ENCODE peak calls at places on chromosomes 13 and 19, in nine cellular contexts. X is ascending aorta, M is AG04450, Z is B cell, H is choroid plexus epithelial cell, K is tibial artery, F is upper lobe of right lung, U is heart right ventricle, V is bronchial epithelial cell. T is an unnamed sample.

GRCh38 chr13:46307554-46307953 is 79.5 kb downstream of the RUBCNL start:
- DNase-seq in X (no peak), M (no peak), Z (no peak), H (no peak), K (no peak), F (no peak), U (no peak), V (no peak), T (no peak)

GRCh38 chr13:85068231-85068630 is 731.0 kb downstream of the SLITRK6 start:
- DNase-seq in X (no peak), M (no peak), Z (no peak), H (no peak), K (no peak), F (no peak), U (no peak), V (no peak), T (no peak)

GRCh38 chr19:14544977-14545715 is 15.8 kb downstream of the TECR start:
- DNase-seq in X (no peak), M (no peak), Z (no peak), H (peak; percentile 46), K (no peak), F (peak; percentile 74), U (peak; percentile 79), V (no peak), T (no peak)

GRCh38 chr13:60584976-60585375 is 188.0 kb downstream of the TDRD3 start:
- DNase-seq in X (no peak), M (no peak), Z (no peak), H (peak; percentile 67), K (peak; percentile 28), F (no peak), U (peak; percentile 11), V (no peak), T (no peak)

GRCh38 chr19:41866284-41866683 is 6.2 kb downstream of the RPS19 start:
- DNase-seq in X (no peak), M (no peak), Z (no peak), H (no peak), K (no peak), F (no peak), U (no peak), V (no peak), T (no peak)

GRCh38 chr13:75423383-75423782 is 58.6 kb downstream of the TBC1D4 start:
- DNase-seq in X (no peak), M (no peak), Z (no peak), H (no peak), K (no peak), F (no peak), U (no peak), V (no peak), T (no peak)

GRCh38 chr13:73072501-73072900 is 13.7 kb downstream of the KLF5 start:
- DNase-seq in X (no peak), M (no peak), Z (no peak), H (peak; percentile 21), K (no peak), F (no peak), U (no peak), V (no peak), T (no peak)

GRCh38 chr13:82717249-82717648 is 1165.0 kb downstream of the SLITRK1 start:
- DNase-seq in X (no peak), M (no peak), Z (no peak), H (peak; percentile 73), K (no peak), F (no peak), U (no peak), V (peak; percentile 84), T (no peak)

GRCh38 chr19:23783634-23784033 is 24.9 kb upstream of the ZNF681 start:
- DNase-seq in X (no peak), M (no peak), Z (no peak), H (no peak), K (no peak), F (no peak), U (no peak), V (no peak), T (no peak)

GRCh38 chr13:84192125-84192524 is 309.9 kb upstream of the SLITRK1 start:
- DNase-seq in X (no peak), M (peak; percentile 67), Z (no peak), H (peak; percentile 90), K (no peak), F (no peak), U (no peak), V (peak; percentile 91), T (no peak)

GRCh38 chr19:56840452-56841193 is at the start of the genes PEG3 and ZIM2:
- DNase-seq in X (peak; percentile 12), M (no peak), Z (no peak), H (no peak), K (peak; percentile 38), F (no peak), U (peak; percentile 76), V (no peak), T (peak; percentile 37)

GRCh38 chr13:113040597-113041292 is 64.8 kb upstream of the F7 start:
- DNase-seq in X (no peak), M (no peak), Z (no peak), H (no peak), K (no peak), F (no peak), U (no peak), V (no peak), T (no peak)

GRCh38 chr19:31118292-31118925 is 230.8 kb downstream of the TSHZ3 start:
- DNase-seq in X (no peak), M (no peak), Z (no peak), H (no peak), K (peak; percentile 23), F (no peak), U (no peak), V (no peak), T (no peak)

DNA sequence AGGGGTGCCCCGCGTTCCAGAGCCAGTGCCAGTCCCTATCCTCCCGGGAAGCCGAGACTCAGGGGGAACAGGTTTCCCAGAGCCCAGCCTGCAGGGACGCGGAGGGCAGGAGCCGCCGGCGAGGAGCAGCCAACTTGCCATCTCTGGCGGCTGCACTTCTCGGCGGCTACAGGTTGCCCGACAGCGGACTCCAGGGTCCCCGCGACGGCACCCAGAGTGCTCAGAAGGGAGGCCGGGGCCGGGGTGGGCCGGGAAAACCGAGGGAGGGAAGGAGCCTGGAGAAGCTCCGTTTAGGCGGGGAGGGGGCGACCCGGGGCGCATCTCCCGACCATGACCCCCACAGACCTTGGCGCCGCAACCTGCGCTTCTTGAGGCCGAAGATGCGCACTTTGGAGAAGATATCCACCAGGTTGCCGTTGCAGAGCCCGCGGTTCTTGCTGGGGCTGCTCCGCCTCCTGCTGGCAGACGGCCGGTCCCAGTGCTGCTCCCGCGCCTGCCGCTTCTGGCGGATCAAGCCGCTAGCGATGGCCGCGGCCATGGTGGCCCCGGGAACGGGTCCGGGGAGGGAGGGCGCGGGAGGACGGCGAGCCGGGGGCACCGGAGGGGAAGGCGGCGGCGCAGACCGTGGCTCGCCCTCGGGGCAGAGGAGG is 463.8 kb downstream of the ITGBL1 start:
- DNase-seq in X (no peak), M (no peak), Z (no peak), H (peak; percentile 56), K (no peak), F (peak; percentile 64), U (peak; percentile 40), V (no peak), T (no peak)
- TF ChIP-seq CTCF in X (no peak), M (peak; percentile 8), Z (no peak), H (peak; percentile 64), K (no peak), F (no peak), U (peak; percentile 30), V (peak; percentile 10), T (peak; percentile 26)

DNA sequence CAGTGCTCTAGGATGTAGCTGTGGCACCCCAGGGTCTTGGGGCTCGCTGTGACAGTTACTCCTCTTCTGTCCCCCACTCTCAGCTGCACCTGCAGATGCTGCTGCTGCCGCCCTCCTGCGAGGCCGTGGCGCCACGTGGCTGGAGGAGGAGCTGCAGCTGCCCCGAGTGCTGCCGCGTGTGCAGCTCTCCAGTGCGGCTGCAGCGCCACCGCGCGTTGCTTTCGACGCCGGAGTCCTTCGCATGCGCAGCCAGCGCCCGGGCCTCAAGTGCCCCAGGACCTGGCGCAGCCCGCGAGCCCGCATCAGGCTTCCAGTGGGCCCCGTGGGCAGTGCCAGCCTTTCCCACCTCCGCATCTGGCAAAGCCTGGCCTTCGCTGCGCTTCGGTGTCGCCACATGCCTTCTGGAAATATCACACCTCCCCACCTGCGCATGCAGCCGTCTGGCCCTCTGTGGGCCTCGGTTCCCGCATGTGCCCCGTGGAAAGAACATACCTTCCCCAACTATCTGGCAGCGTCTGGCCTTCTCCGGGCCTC is 692 bp upstream of the ZNF580 start:
- DNase-seq in X (no peak), M (no peak), Z (peak; percentile 85), H (peak; percentile 83), K (peak; percentile 50), F (peak; percentile 88), U (peak; percentile 71), V (no peak), T (no peak)
- TF ChIP-seq CTCF in X (peak; percentile 41), M (peak; percentile 41), Z (peak; percentile 38), H (peak; percentile 61), K (peak; percentile 37), F (peak; percentile 54), U (peak; percentile 52), V (peak; percentile 74), T (peak; percentile 61)

DNA sequence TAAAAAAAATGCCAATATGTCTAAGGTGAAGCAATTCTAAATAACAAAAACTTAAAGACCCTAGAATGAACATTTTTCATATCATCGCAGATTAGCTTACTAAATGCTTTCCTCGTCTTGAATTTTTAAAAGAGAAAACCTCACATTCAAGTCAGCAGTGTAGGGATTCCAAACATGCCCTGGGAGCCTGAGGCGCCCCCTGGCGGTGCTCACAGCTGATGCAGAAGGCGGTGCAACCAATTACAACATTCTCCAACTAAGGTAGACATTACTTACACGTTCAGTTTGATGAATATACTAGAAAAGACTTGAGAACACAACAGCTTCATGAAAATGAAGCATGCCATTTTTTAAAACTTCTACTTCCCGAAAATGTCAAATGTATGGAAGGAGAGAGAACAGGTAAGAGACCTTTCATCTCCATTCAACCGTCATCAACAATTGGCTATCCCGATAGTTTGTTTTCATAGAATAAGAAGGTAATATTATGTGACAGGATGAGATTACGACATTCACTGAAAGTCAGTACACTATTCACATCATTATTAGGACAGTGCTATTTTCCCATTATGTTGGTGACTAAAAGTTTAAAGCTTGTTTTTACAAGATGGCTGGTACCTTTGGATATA is 304.4 kb downstream of the DCLK1 start:
- DNase-seq in X (no peak), M (no peak), Z (no peak), H (no peak), K (no peak), F (no peak), U (no peak), V (no peak), T (no peak)
- TF ChIP-seq CTCF in X (no peak), M (peak; percentile 23), Z (no peak), H (peak; percentile 37), K (no peak), F (no peak), U (peak; percentile 16), V (peak; percentile 19), T (peak; percentile 36)

GRCh38 chr19:49224856-49225255 is 67.3 kb downstream of the TRPM4 start:
- DNase-seq in X (no peak), M (no peak), Z (no peak), H (peak; percentile 57), K (no peak), F (no peak), U (peak; percentile 31), V (peak; percentile 42), T (peak; percentile 41)
- TF ChIP-seq CTCF in X (no peak), M (peak; percentile 43), Z (peak; percentile 23), H (peak; percentile 57), K (no peak), F (peak; percentile 34), U (peak; percentile 48), V (peak; percentile 72), T (peak; percentile 50)

GRCh38 chr19:38502410-38503143 is 69.1 kb downstream of the RYR1 start:
- DNase-seq in X (no peak), M (no peak), Z (no peak), H (no peak), K (no peak), F (no peak), U (no peak), V (no peak), T (no peak)
- TF ChIP-seq CTCF in X (no peak), M (no peak), Z (no peak), H (no peak), K (no peak), F (no peak), U (no peak), V (no peak), T (no peak)